ENCODE peak calls at places on chromosomes 5 and 9, in ten cellular contexts. F is upper lobe of right lung; V is stomach; P is esophagus squamous epithelium; E is cardiac muscle cell; L is SK-N-SH; O is CD4-positive, alpha-beta T cell; D is H1; S is kidney; H is neural progenitor cell. G is an unnamed sample. For H3K9me3, the result is how much of the 10 kb centered on the place peaks cover.

GRCh38 chr9:14159440-14160222 is 154.3 kb downstream of the NFIB start:
- DNase-seq in D (no peak), S (no peak), L (no peak), E (no peak), H (no peak), F (no peak), V (no peak), O (no peak), P (no peak), G (no peak)

GRCh38 chr5:67577424-67577823 is 380.8 kb upstream of the CD180 start:
- DNase-seq in V (no peak), F (no peak), O (no peak), H (no peak), E (no peak), L (no peak), P (no peak), D (no peak), S (no peak), G (no peak)

GRCh38 chr5:171596391-171596878 is 177.0 kb downstream of the FGF18 start:
- DNase-seq in V (no peak), D (peak), E (peak), L (no peak), O (no peak), F (peak), S (peak), H (no peak), P (no peak), G (no peak)

GRCh38 chr5:138594305-138595058 is 19.3 kb upstream of the HSPA9 start:
- DNase-seq in L (no peak), F (no peak), H (no peak), P (no peak), V (no peak), D (no peak), E (no peak), O (no peak), S (no peak), G (no peak)

GRCh38 chr5:141877478-141878185 is 578 bp downstream of the PCDH1 start:
- DNase-seq in H (peak), S (peak), D (no peak), O (no peak), L (peak), F (peak), V (no peak), E (peak), P (no peak), G (peak)

GRCh38 chr5:134552301-134552700 is 26.8 kb downstream of the JADE2 start:
- DNase-seq in F (no peak), E (no peak), D (no peak), P (no peak), L (no peak), O (no peak), S (peak), V (peak), H (no peak), G (peak)

GRCh38 chr5:177357459-177358332 is at the start of gene RGS14:
- DNase-seq in V (peak), H (no peak), L (no peak), F (no peak), D (no peak), O (peak), P (no peak), E (no peak), S (peak), G (peak)

GRCh38 chr9:132169672-132170392 is 8.0 kb downstream of the NTNG2 start:
- DNase-seq in P (no peak), V (peak), D (no peak), H (peak), S (no peak), E (peak), L (peak), F (peak), O (peak), G (peak)

GRCh38 chr9:131485206-131485605 is 17.5 kb upstream of the POMT1 start:
- DNase-seq in S (no peak), F (no peak), P (no peak), H (no peak), E (no peak), L (no peak), D (no peak), O (no peak), V (no peak), G (no peak)

GRCh38 chr9:75979362-75979761 is 88.9 kb downstream of the PCSK5 start:
- DNase-seq in L (no peak), O (no peak), H (no peak), P (no peak), V (no peak), F (no peak), D (no peak), E (peak), S (no peak), G (no peak)

GRCh38 chr5:11069041-11069440 is 308.0 kb upstream of the DAP start:
- DNase-seq in E (no peak), H (no peak), V (no peak), F (no peak), P (no peak), D (no peak), O (no peak), S (no peak), L (no peak), G (no peak)

GRCh38 chr9:7622481-7622880 is 177.1 kb downstream of the DMAC1 start:
- DNase-seq in F (no peak), S (no peak), O (no peak), E (no peak), V (no peak), H (no peak), L (no peak), D (no peak), P (no peak), G (no peak)

GRCh38 chr9:120715331-120715924 is 1.2 kb upstream of the MEGF9 start:
- DNase-seq in S (peak), F (no peak), V (no peak), L (peak), E (no peak), P (no peak), D (peak), H (peak), O (no peak), G (no peak)

GRCh38 chr9:13033959-13034695 is 245.4 kb downstream of the MPDZ start:
- DNase-seq in H (peak), S (peak), D (peak), E (peak), O (no peak), P (no peak), L (peak), V (peak), F (peak), G (peak)

GRCh38 chr9:126773004-126773607 is 31.7 kb upstream of the ZBTB43 start:
- DNase-seq in V (no peak), D (peak), S (no peak), F (peak), H (peak), O (no peak), P (no peak), E (no peak), L (peak), G (no peak)

GRCh38 chr5:125140855-125141254 is 394.4 kb upstream of the ZNF608 start:
- DNase-seq in P (no peak), D (no peak), H (peak), S (no peak), E (no peak), V (no peak), F (no peak), O (no peak), L (no peak), G (no peak)

GRCh38 chr5:73638344-73639095 is 12.5 kb downstream of the ARHGEF28 start:
- DNase-seq in V (no peak), F (no peak), D (no peak), E (no peak), S (no peak), P (no peak), H (no peak), O (no peak), L (no peak), G (no peak)

GRCh38 chr9:132249123-132249522 is 87.3 kb downstream of the NTNG2 start:
- DNase-seq in F (peak), P (no peak), V (peak), H (no peak), S (peak), D (no peak), L (no peak), O (no peak), E (no peak), G (peak)

GRCh38 chr9:124149992-124150391 is 107.8 kb upstream of the NEK6 start:
- DNase-seq in S (no peak), V (no peak), L (no peak), E (peak), O (no peak), H (peak), F (no peak), D (no peak), P (no peak), G (no peak)

GRCh38 chr5:148913493-148913892 is 87.1 kb downstream of the ADRB2 start:
- DNase-seq in D (no peak), P (no peak), E (no peak), S (no peak), L (no peak), H (no peak), O (no peak), V (no peak), F (no peak), G (no peak)

GRCh38 chr9:135908334-135909204 is 1.2 kb upstream of the CAMSAP1 start:
- DNase-seq in D (no peak), F (peak), V (no peak), P (no peak), S (no peak), L (no peak), O (no peak), H (no peak), E (no peak), G (no peak)

GRCh38 chr5:38650540-38651275 is 94.3 kb upstream of the LIFR start:
- DNase-seq in L (no peak), F (no peak), H (no peak), V (no peak), S (no peak), O (no peak), P (no peak), E (no peak), D (no peak), G (no peak)

GRCh38 chr5:86917117-86917579 is 299.4 kb downstream of the COX7C start:
- DNase-seq in O (no peak), E (peak), V (no peak), P (no peak), H (peak), S (no peak), F (no peak), D (no peak), L (no peak), G (no peak)

GRCh38 chr5:75331-76320 is 16.3 kb upstream of the PLEKHG4B start:
- DNase-seq in H (no peak), E (no peak), L (no peak), S (no peak), O (no peak), F (no peak), D (no peak), P (no peak), V (no peak), G (no peak)

GRCh38 chr5:133796186-133796585 is 172.2 kb downstream of the C5orf15 start:
- DNase-seq in L (no peak), E (no peak), S (no peak), F (no peak), O (no peak), H (no peak), P (no peak), D (no peak), V (no peak), G (no peak)

GRCh38 chr5:68214472-68215207 is 916 bp upstream of the PIK3R1 start:
- DNase-seq in F (no peak), D (no peak), H (peak), S (no peak), V (no peak), P (no peak), O (no peak), E (peak), L (peak), G (no peak)

DNA sequence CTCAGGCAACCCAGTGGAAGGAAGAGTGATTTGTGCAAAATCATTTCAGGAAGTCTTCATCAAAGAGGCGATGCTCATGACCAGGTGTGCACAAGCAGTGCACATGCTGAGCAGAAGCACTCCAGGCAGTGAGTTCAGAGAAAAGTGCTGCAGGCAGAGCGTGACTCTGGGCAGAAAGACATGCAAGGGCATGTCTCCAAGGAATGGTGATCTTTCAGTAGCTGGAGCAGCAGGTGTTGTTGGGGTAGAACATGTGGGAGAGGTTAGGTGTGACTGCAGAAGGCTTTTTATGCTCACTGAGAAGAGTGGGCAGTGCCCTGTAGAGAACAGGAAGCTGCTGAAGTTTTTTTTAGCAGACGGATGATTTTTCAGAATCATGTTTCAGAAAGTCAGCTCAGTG is 545.5 kb upstream of the TLE4 start:
- DNase-seq in F (no peak), E (no peak), H (no peak), V (no peak), D (no peak), O (no peak), S (no peak), P (no peak), L (no peak), G (no peak)
- H3K27ac ChIP-seq in F (no peak), E (no peak), H (no peak), V (no peak), D (no peak), O (no peak), S (no peak), P (no peak), L (peak), G (no peak)

GRCh38 chr5:146474040-146474439 is 26.9 kb downstream of the TCERG1 start:
- DNase-seq in S (no peak), L (no peak), V (no peak), D (no peak), O (no peak), F (no peak), E (no peak), H (no peak), P (no peak), G (no peak)

GRCh38 chr5:146475906-146476305 is 28.8 kb downstream of the TCERG1 start:
- DNase-seq in V (no peak), S (no peak), D (no peak), L (no peak), F (no peak), P (no peak), H (no peak), O (no peak), E (no peak), G (no peak)

GRCh38 chr5:146475190-146475801 is 28.2 kb downstream of the TCERG1 start:
- DNase-seq in V (no peak), D (no peak), E (no peak), P (no peak), O (no peak), H (no peak), S (no peak), L (no peak), F (no peak), G (no peak)
- TF ChIP-seq CTCF in V (no peak), D (no peak), E (peak), P (no peak), O (no peak), H (peak), S (no peak), L (peak), F (no peak), G (no peak)

GRCh38 chr5:169426674-169427250 is 125.8 kb upstream of the SLIT3 start:
- DNase-seq in E (no peak), F (no peak), O (no peak), H (no peak), S (no peak), V (no peak), P (no peak), L (no peak), D (no peak), G (no peak)
- H3K9me3 ChIP-seq in E (under half), F (under half), O (under half), H (under half), S (under half), V (under half), P (under half), L (under half), D (under half), G (under half)

GRCh38 chr9:137606005-137606601 is 617 bp downstream of the ARRDC1 start:
- DNase-seq in V (peak), S (peak), L (peak), F (peak), O (no peak), P (no peak), E (peak), D (no peak), H (peak), G (peak)

GRCh38 chr9:137604345-137605145 is 941 bp upstream of the ARRDC1 start:
- DNase-seq in F (no peak), O (peak), D (no peak), V (no peak), H (peak), P (no peak), L (no peak), S (no peak), E (peak), G (no peak)

GRCh38 chr9:137607141-137607857 is 1.8 kb downstream of the ARRDC1 start:
- DNase-seq in E (peak), S (peak), H (no peak), F (peak), L (no peak), P (no peak), V (no peak), D (no peak), O (no peak), G (peak)

GRCh38 chr9:137606734-137607138 is 1.2 kb downstream of the ARRDC1 start:
- DNase-seq in O (no peak), S (peak), E (no peak), F (no peak), D (no peak), H (no peak), L (no peak), P (no peak), V (peak), G (no peak)

GRCh38 chr9:137605146-137606004 is at the start of gene ARRDC1:
- DNase-seq in F (peak), P (peak), V (peak), S (peak), D (peak), O (peak), E (peak), L (peak), H (peak), G (peak)
- H3K27ac ChIP-seq in F (peak), P (peak), V (peak), S (peak), D (no peak), O (no peak), E (peak), L (peak), H (no peak), G (peak)

DNA sequence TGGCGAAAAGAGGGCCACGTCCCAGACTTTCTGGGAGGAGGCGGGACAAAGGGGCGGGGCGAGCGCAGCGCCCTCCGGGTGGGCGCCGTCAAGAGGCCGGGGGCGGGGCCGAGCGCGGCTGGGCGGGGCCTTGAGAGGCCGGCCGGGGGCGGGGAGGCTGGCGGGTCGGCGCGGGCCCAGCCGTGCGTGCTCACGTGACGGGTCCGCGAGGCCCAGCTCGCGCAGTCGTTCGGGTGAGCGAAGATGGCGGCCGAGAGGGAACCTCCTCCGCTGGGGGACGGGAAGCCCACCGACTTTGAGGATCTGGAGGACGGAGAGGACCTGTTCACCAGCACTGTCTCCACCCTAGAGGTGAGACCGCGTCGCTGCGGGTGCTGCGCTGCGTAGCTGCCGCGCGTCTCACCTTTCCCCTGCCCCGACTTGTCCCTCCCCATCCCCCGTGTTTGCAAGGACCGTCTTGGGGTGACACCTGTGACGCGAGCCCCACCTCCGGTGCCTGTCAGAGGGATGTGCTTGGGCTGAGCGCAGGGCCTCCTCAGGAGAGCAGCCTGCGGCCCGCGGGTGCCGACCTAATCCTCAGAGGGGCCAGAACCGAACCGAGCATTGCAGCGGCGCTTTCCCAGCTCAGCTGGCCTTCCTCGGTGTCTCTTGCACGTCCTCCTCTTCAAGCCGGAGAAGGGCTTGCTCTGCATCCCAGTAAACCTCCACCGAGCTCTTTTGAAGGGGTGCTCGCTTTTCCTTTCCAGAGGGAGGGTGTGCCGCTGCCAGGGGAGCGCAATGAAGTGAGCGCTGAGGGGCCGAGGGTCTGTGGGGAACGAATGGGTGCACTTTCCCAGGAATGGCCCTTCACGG is at the start of gene SNX2:
- DNase-seq in P (peak), S (peak), L (peak), V (peak), O (peak), H (peak), D (peak), E (peak), F (peak), G (peak)
- TF ChIP-seq CTCF in P (no peak), S (peak), L (peak), V (no peak), O (peak), H (peak), D (peak), E (no peak), F (peak), G (no peak)

DNA sequence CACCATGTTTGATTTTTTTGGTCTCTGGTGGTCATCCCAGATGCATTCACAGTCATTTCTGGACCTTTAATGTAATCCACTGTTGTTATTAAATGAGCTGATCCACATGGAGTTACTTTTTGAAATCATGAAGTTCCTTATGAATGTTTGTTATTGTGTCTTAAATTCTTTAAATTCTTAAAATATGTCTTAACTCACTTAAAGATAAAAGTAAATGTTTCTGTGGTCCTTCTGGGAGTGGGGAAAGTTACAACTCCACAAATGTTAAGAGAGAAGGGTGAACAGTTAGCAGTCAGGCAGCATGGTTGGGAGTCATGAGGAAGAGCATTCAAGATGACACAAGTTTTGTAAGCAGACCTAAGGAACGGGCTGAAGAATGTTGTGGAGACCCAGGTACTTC is 17.0 kb downstream of the SLC1A1 start:
- DNase-seq in H (no peak), D (no peak), O (no peak), E (no peak), S (no peak), L (no peak), F (no peak), P (no peak), V (no peak), G (no peak)
- H3K9me3 ChIP-seq in H (under half), D (under half), O (under half), E (under half), S (under half), L (under half), F (under half), P (under half), V (under half), G (under half)

GRCh38 chr5:56499877-56500276 is 266.7 kb upstream of the ANKRD55 start:
- DNase-seq in D (no peak), P (no peak), E (no peak), L (no peak), V (no peak), F (no peak), H (no peak), S (no peak), O (no peak), G (no peak)

GRCh38 chr5:56506586-56506985 is 273.5 kb upstream of the ANKRD55 start:
- DNase-seq in H (no peak), D (no peak), E (no peak), S (no peak), L (no peak), V (no peak), O (no peak), F (no peak), P (no peak), G (no peak)

GRCh38 chr5:56498759-56499395 is 265.7 kb upstream of the ANKRD55 start:
- DNase-seq in H (no peak), O (no peak), P (no peak), E (no peak), V (no peak), L (no peak), F (no peak), D (no peak), S (no peak), G (no peak)

GRCh38 chr5:56503929-56504328 is 270.8 kb upstream of the ANKRD55 start:
- DNase-seq in S (no peak), E (no peak), V (no peak), H (no peak), D (no peak), F (no peak), L (no peak), P (no peak), O (no peak), G (no peak)

GRCh38 chr5:56501949-56502557 is 268.9 kb upstream of the ANKRD55 start:
- DNase-seq in H (no peak), D (no peak), L (no peak), F (no peak), S (no peak), V (no peak), E (no peak), O (no peak), P (no peak), G (no peak)
- H3K27ac ChIP-seq in H (no peak), D (no peak), L (no peak), F (no peak), S (no peak), V (peak), E (peak), O (no peak), P (no peak), G (peak)

G was measured in pancreas.